ENCODE peak calls at places on chromosomes 12 and 14, in ten cellular contexts. B is trophoblast cell; Y is GM04503; T is substantia nigra; J is NCI-H1417; X is neural progenitor cell; Q is WTC11; Z is RCC 7860; F is stimulated activated naive CD4-positive, alpha-beta T cell treated with Interleukin-2 at 50 U/mL for 16 hours; V is activated gamma-delta T cell treated with anti-CD3 and anti-CD28 coated beads, Interleukin-2, amount 50 U/mL, for 16 hours. D is an unnamed sample.

GRCh38 chr12:71947645-71948105 is 9.0 kb downstream of the TPH2 start:
- DNase-seq in B (peak; percentile 55), Y (peak; percentile 24), T (no peak), J (peak; percentile 98), X (peak; percentile 89), Q (peak; percentile 71), Z (no peak), F (no peak), V (no peak), D (peak; percentile 22)

GRCh38 chr14:55430024-55430690 is 10.3 kb downstream of the TBPL2 start:
- DNase-seq in B (peak; percentile 63), Y (no peak), T (no peak), J (peak; percentile 51), X (peak; percentile 67), Q (no peak), Z (peak; percentile 16), F (no peak), V (peak; percentile 26), D (peak; percentile 48)

GRCh38 chr12:90858261-90858660 is 96.7 kb downstream of the CCER1 start:
- DNase-seq in B (no peak), Y (no peak), T (no peak), J (no peak), X (peak; percentile 54), Q (no peak), Z (no peak), F (no peak), V (no peak), D (no peak)

GRCh38 chr12:93777249-93777648 is 100.1 kb downstream of the CRADD start:
- DNase-seq in B (no peak), Y (no peak), T (no peak), J (no peak), X (no peak), Q (no peak), Z (no peak), F (no peak), V (no peak), D (no peak)

GRCh38 chr14:94483071-94483451 is 7.1 kb upstream of the SERPINA9 start:
- DNase-seq in B (no peak), Y (no peak), T (no peak), J (no peak), X (no peak), Q (no peak), Z (no peak), F (no peak), V (no peak), D (no peak)

GRCh38 chr12:82314406-82314892 is 43.7 kb downstream of the CCDC59 start:
- DNase-seq in B (no peak), Y (no peak), T (no peak), J (no peak), X (peak; percentile 90), Q (peak; percentile 78), Z (no peak), F (no peak), V (no peak), D (peak; percentile 72)

GRCh38 chr12:65656904-65657351 is 167.4 kb upstream of the HMGA2 start:
- DNase-seq in B (no peak), Y (peak; percentile 98), T (no peak), J (no peak), X (no peak), Q (no peak), Z (peak; percentile 95), F (no peak), V (no peak), D (peak; percentile 94)

GRCh38 chr12:48999371-49000131 is at the start of gene DDN:
- DNase-seq in B (peak; percentile 56), Y (no peak), T (no peak), J (peak; percentile 20), X (peak; percentile 69), Q (no peak), Z (no peak), F (peak; percentile 21), V (no peak), D (no peak)

GRCh38 chr14:86654558-86655184 is 1124.7 kb downstream of the FLRT2 start:
- DNase-seq in B (peak; percentile 69), Y (no peak), T (no peak), J (peak; percentile 83), X (peak; percentile 81), Q (peak; percentile 86), Z (peak; percentile 4), F (peak; percentile 1), V (peak; percentile 2), D (peak; percentile 8)

GRCh38 chr12:473863-474577 is 14.3 kb downstream of the B4GALNT3 start:
- DNase-seq in B (peak; percentile 67), Y (no peak), T (no peak), J (no peak), X (peak; percentile 25), Q (no peak), Z (no peak), F (no peak), V (no peak), D (no peak)

GRCh38 chr12:88579941-88580871 is at the start of gene KITLG:
- DNase-seq in B (peak; percentile 62), Y (peak; percentile 58), T (peak; percentile 27), J (peak; percentile 88), X (peak; percentile 93), Q (peak; percentile 85), Z (peak; percentile 76), F (no peak), V (no peak), D (peak; percentile 87)

GRCh38 chr12:1984759-1985158 is 19.5 kb downstream of the DCP1B start:
- DNase-seq in B (no peak), Y (no peak), T (no peak), J (no peak), X (no peak), Q (no peak), Z (no peak), F (no peak), V (no peak), D (no peak)